ENCODE peak calls at places on chromosomes 5 and 9, in eight cellular contexts. P, G, H, T, R, M, L and D are unnamed samples. For H3K4me1, the result is how much of the 10 kb centered on the place peaks cover.

GRCh38 chr5:130138406-130139060 is 234.3 kb downstream of the CHSY3 start:
- DNase-seq in P (no peak), G (no peak), H (no peak), T (no peak), R (no peak), M (no peak), L (no peak), D (peak)

GRCh38 chr5:143248822-143249579 is 154.5 kb downstream of the NR3C1 start:
- DNase-seq in P (peak), G (no peak), H (no peak), T (no peak), R (peak), M (peak), L (peak), D (no peak)

GRCh38 chr9:75866273-75866871 is 24.1 kb upstream of the PCSK5 start:
- DNase-seq in P (peak), G (peak), H (no peak), T (no peak), R (peak), M (no peak), L (peak), D (peak)

GRCh38 chr5:67617051-67617450 is 420.5 kb upstream of the CD180 start:
- DNase-seq in P (no peak), G (no peak), H (no peak), T (no peak), R (no peak), M (no peak), L (no peak), D (no peak)

GRCh38 chr9:27572036-27572435 is 1.2 kb downstream of the C9orf72 start:
- DNase-seq in P (no peak), G (peak), H (no peak), T (no peak), R (no peak), M (no peak), L (no peak), D (no peak)

GRCh38 chr5:136518814-136519213 is 153.5 kb upstream of the TRPC7 start:
- DNase-seq in P (no peak), G (no peak), H (no peak), T (no peak), R (no peak), M (no peak), L (no peak), D (no peak)

GRCh38 chr9:3468407-3469205 is 57.2 kb downstream of the RFX3 start:
- DNase-seq in P (no peak), G (no peak), H (no peak), T (no peak), R (no peak), M (no peak), L (no peak), D (peak)

GRCh38 chr9:134592018-134592818 is 49.4 kb upstream of the COL5A1 start:
- DNase-seq in P (peak), G (no peak), H (peak), T (peak), R (peak), M (peak), L (peak), D (peak)

GRCh38 chr5:9059920-9060691 is 485.8 kb downstream of the SEMA5A start:
- DNase-seq in P (peak), G (peak), H (no peak), T (peak), R (peak), M (no peak), L (no peak), D (no peak)

GRCh38 chr9:85723220-85723619 is 18.5 kb downstream of the AGTPBP1 start:
- DNase-seq in P (peak), G (no peak), H (no peak), T (no peak), R (no peak), M (no peak), L (no peak), D (no peak)

GRCh38 chr5:142202282-142202681 is 93.7 kb downstream of the NDFIP1 start:
- DNase-seq in P (no peak), G (no peak), H (no peak), T (no peak), R (peak), M (no peak), L (no peak), D (no peak)

GRCh38 chr9:124511891-124512805 is 4.9 kb upstream of the NR5A1 start:
- DNase-seq in P (no peak), G (no peak), H (no peak), T (no peak), R (no peak), M (no peak), L (no peak), D (no peak)

GRCh38 chr5:168214886-168215285 is 76.6 kb upstream of the WWC1 start:
- DNase-seq in P (no peak), G (no peak), H (no peak), T (no peak), R (no peak), M (no peak), L (no peak), D (no peak)

GRCh38 chr9:98118640-98119601 is at the start of gene TRIM14:
- DNase-seq in P (peak), G (peak), H (peak), T (peak), R (peak), M (no peak), L (peak), D (no peak)

GRCh38 chr5:57902035-57902434 is 419.4 kb upstream of the ACTBL2 start:
- DNase-seq in P (no peak), G (no peak), H (no peak), T (no peak), R (no peak), M (no peak), L (no peak), D (peak)

DNA sequence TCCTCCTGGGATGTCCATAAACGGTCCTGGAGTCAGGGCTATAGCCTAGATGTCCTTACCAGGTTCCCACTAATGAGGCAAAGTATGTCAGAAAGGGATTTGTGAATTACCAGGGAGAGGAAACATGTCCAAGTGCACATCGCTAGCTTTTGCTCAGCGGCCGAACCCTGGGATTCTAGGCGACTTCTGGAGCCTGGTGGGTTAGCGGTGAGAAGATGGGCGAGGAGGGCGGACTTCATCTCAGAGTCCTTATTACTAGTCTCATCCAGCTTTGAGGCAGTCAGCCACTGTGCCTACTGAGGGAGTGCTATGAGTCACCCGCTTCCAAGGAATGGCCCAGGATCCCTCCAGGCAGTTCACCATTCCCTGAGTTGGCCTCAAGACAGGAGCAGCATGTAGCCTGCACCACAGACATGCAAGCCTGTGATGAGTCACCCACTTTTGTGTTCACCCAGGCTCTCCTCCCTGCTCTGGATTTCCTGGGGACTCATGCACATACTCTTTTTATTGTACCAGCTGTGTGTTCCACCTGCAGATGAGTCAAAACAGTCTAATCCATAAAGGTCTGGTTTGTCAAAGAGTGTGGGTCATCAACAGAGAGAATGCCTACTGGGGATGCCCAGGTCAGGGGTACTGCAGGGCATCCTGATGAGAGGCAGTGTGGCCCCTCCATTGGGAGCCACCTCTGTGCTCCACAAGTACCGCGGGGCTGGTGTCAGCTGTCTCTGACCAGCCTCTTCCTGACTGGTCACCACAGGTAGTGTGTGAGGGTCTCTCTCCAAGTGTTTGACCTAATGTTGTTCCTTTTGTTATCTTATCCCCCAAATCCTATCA is 20.2 kb downstream of the SLC22A5 start:
- DNase-seq in P (peak), G (no peak), H (no peak), T (peak), R (peak), M (peak), L (peak), D (peak)
- H3K4me3 ChIP-seq in P (no peak), G (no peak), H (no peak), T (no peak), R (no peak), M (no peak), L (no peak), D (no peak)

DNA sequence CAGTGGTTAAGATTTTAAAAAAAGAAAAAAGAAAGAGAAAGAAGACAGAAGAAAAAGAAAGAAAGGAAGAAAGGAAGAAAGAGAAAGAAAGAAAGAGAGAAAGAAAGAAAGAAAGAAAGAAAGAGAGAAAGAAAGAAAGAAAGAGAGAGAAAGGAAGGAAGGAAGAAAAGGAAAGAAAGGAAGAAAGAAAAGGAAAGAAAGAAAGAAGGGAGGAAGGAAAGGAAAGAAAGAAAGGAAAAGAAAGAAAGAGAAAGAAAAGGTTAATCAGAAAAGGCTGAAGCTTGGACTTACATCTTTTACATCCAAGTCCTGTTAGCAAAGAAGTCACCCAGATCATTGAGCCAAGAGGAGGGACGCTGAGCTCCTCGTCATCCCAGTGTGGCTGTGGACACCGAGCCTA is 70.0 kb downstream of the IRX2 start:
- DNase-seq in P (no peak), G (no peak), H (no peak), T (no peak), R (no peak), M (no peak), L (no peak), D (no peak)
- H3K4me1 ChIP-seq in P (under half), G (under half), H (under half), T (under half), R (under half), M (under half), L (under half), D (under half)

GRCh38 chr9:84436386-84437114 is 96.0 kb upstream of the SLC28A3 start:
- DNase-seq in P (no peak), G (no peak), H (no peak), T (no peak), R (no peak), M (no peak), L (no peak), D (no peak)
- H3K27ac ChIP-seq in P (no peak), G (no peak), H (no peak), T (no peak), R (no peak), M (no peak), L (no peak), D (no peak)

DNA sequence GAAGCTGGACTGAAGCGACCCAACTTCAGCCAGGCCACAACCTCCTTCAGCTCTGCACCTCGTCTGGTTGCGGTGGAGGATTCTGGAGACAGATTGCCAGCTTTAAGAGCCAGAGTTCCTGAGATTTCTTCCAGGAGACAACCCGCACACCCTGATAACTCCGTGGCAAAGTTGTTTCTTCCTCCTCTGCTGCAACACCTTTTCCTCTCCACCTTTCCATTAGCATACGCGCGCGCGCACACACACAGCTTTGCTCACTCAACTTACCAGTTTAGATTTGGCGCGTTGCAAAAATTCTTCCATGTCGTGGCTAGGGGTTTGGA is 292 bp downstream of the PRUNE2 start:
- DNase-seq in P (no peak), G (no peak), H (no peak), T (no peak), R (no peak), M (no peak), L (no peak), D (no peak)
- H3K4me3 ChIP-seq in P (peak), G (peak), H (peak), T (peak), R (peak), M (peak), L (peak), D (peak)